ENCODE peak calls at places on chromosome 19, in seven cellular contexts. W is T-cell; Y is activated CD4-positive, CD25-positive, alpha-beta regulatory T cell; T is stimulated activated CD8-positive, alpha-beta memory T cell treated with anti-CD3 and anti-CD28 coated beads, Interleukin-12 subunit alpha, Interleukin-12 subunit beta, amount 100 ng/mL, for 4 hours; U is stimulated activated naive CD8-positive, alpha-beta T cell treated with anti-CD3 and anti-CD28 coated beads, Interleukin-15, Interleukin-2, amounts not matched to agents 100 U/mL and 50 U/mL, for 24 hours; Z is caudate nucleus; N is NCI-H1694 treated with DMSO at 0.1 percent for 48 hours. M is an unnamed sample.

GRCh38 chr19:8251025-8251472 is 41.9 kb downstream of the CERS4 start:
- DNase-seq in N (peak), W (no peak), Y (no peak), U (no peak), Z (peak), T (no peak), M (no peak)

GRCh38 chr19:3768015-3768747 is 3.8 kb downstream of the RAX2 start:
- DNase-seq in N (no peak), T (no peak), U (no peak), Y (no peak), Z (no peak), W (no peak), M (no peak)

GRCh38 chr19:46295401-46296308 is 1.2 kb upstream of the HIF3A start:
- DNase-seq in Y (no peak), W (no peak), Z (no peak), T (no peak), U (no peak), N (peak), M (no peak)

GRCh38 chr19:41997851-41998229 is 3.8 kb upstream of the ATP1A3 start:
- DNase-seq in N (peak), T (no peak), Y (no peak), U (no peak), Z (no peak), W (no peak), M (no peak)

GRCh38 chr19:17743874-17744273 is 7.4 kb upstream of the FCHO1 start:
- DNase-seq in T (no peak), U (no peak), W (no peak), N (no peak), Z (no peak), Y (no peak), M (no peak)

GRCh38 chr19:45146251-45146650 is 14.5 kb downstream of the NKPD1 start:
- DNase-seq in T (no peak), Y (no peak), U (no peak), N (no peak), W (no peak), Z (no peak), M (no peak)

GRCh38 chr19:28553764-28554163 is 659.2 kb downstream of the UQCRFS1 start:
- DNase-seq in N (no peak), W (no peak), Z (no peak), U (no peak), T (no peak), Y (no peak), M (no peak)

GRCh38 chr19:47406711-47407416 is 12.5 kb downstream of the MEIS3 start:
- DNase-seq in Z (no peak), Y (no peak), N (no peak), U (no peak), T (no peak), W (no peak), M (no peak)

M was measured in stimulated activated effector memory CD8-positive, alpha-beta T cell treated with anti-CD3 and anti-CD28 coated beads, Interleukin-12 subunit alpha, Interleukin-12 subunit beta, amount 100 ng/mL, for 72 hours.